ENCODE peak calls at places on chromosomes 7 and 10, in seven cellular contexts. One of them, this sample, is unnamed.

GRCh38 chr10:16770646-16771045 is 46.6 kb downstream of the RSU1 start:
- DNase-seq in cardiac muscle cell: no peak
- DNase-seq in heart left ventricle: no peak
- DNase-seq in colonic mucosa: no peak
- DNase-seq in tibial artery: no peak
- DNase-seq in AG04449: no peak
- DNase-seq in HCT116: no peak
- DNase-seq in this sample: no peak

GRCh38 chr10:133140417-133141143 is 19.4 kb upstream of the KNDC1 start:
- DNase-seq in cardiac muscle cell: no peak
- DNase-seq in heart left ventricle: peak
- DNase-seq in colonic mucosa: no peak
- DNase-seq in tibial artery: peak
- DNase-seq in AG04449: no peak
- DNase-seq in HCT116: no peak
- DNase-seq in this sample: no peak

GRCh38 chr7:73683056-73683915 is at the start of the genes BUD23 and DNAJC30:
- DNase-seq in cardiac muscle cell: peak
- DNase-seq in heart left ventricle: peak
- DNase-seq in colonic mucosa: peak
- DNase-seq in tibial artery: peak
- DNase-seq in AG04449: peak
- DNase-seq in HCT116: peak
- DNase-seq in this sample: peak

GRCh38 chr10:52967806-52968795 is 195.5 kb upstream of the MBL2 start:
- DNase-seq in cardiac muscle cell: no peak
- DNase-seq in heart left ventricle: no peak
- DNase-seq in colonic mucosa: no peak
- DNase-seq in tibial artery: no peak
- DNase-seq in AG04449: no peak
- DNase-seq in HCT116: no peak
- DNase-seq in this sample: no peak

GRCh38 chr7:44382459-44383300 is 57.3 kb upstream of the CAMK2B start:
- DNase-seq in cardiac muscle cell: peak
- DNase-seq in heart left ventricle: no peak
- DNase-seq in colonic mucosa: peak
- DNase-seq in tibial artery: peak
- DNase-seq in AG04449: no peak
- DNase-seq in HCT116: no peak
- DNase-seq in this sample: no peak

GRCh38 chr10:59362991-59363390 is 642 bp upstream of the FAM13C start:
- DNase-seq in cardiac muscle cell: peak
- DNase-seq in heart left ventricle: peak
- DNase-seq in colonic mucosa: peak
- DNase-seq in tibial artery: peak
- DNase-seq in AG04449: no peak
- DNase-seq in HCT116: no peak
- DNase-seq in this sample: peak

GRCh38 chr10:13820591-13821377 is 234.0 kb downstream of the PRPF18 start:
- DNase-seq in cardiac muscle cell: no peak
- DNase-seq in heart left ventricle: peak
- DNase-seq in colonic mucosa: no peak
- DNase-seq in tibial artery: no peak
- DNase-seq in AG04449: no peak
- DNase-seq in HCT116: no peak
- DNase-seq in this sample: no peak

GRCh38 chr7:45642044-45642443 is 67.9 kb downstream of the ADCY1 start:
- DNase-seq in cardiac muscle cell: no peak
- DNase-seq in heart left ventricle: no peak
- DNase-seq in colonic mucosa: no peak
- DNase-seq in tibial artery: no peak
- DNase-seq in AG04449: no peak
- DNase-seq in HCT116: no peak
- DNase-seq in this sample: no peak

GRCh38 chr10:60390224-60390626 is 550 bp upstream of the ANK3 start:
- DNase-seq in cardiac muscle cell: no peak
- DNase-seq in heart left ventricle: no peak
- DNase-seq in colonic mucosa: no peak
- DNase-seq in tibial artery: no peak
- DNase-seq in AG04449: no peak
- DNase-seq in HCT116: no peak
- DNase-seq in this sample: no peak

GRCh38 chr7:151115121-151115835 is 29.0 kb downstream of the AGAP3 start:
- DNase-seq in cardiac muscle cell: peak
- DNase-seq in heart left ventricle: no peak
- DNase-seq in colonic mucosa: no peak
- DNase-seq in tibial artery: no peak
- DNase-seq in AG04449: no peak
- DNase-seq in HCT116: no peak
- DNase-seq in this sample: peak

GRCh38 chr10:5776150-5776880 is 36.9 kb downstream of the GDI2 start:
- DNase-seq in cardiac muscle cell: peak
- DNase-seq in heart left ventricle: no peak
- DNase-seq in colonic mucosa: no peak
- DNase-seq in tibial artery: no peak
- DNase-seq in AG04449: no peak
- DNase-seq in HCT116: no peak
- DNase-seq in this sample: no peak
- TF ChIP-seq CTCF in cardiac muscle cell: peak
- TF ChIP-seq CTCF in heart left ventricle: no peak
- TF ChIP-seq CTCF in colonic mucosa: no peak
- TF ChIP-seq CTCF in tibial artery: no peak
- TF ChIP-seq CTCF in AG04449: no peak
- TF ChIP-seq CTCF in HCT116: peak
- TF ChIP-seq CTCF in this sample: no peak

GRCh38 chr10:100829103-100829870 is 83.5 kb upstream of the SLF2 start:
- DNase-seq in cardiac muscle cell: no peak
- DNase-seq in heart left ventricle: no peak
- DNase-seq in colonic mucosa: no peak
- DNase-seq in tibial artery: no peak
- DNase-seq in AG04449: no peak
- DNase-seq in HCT116: no peak
- DNase-seq in this sample: no peak
- TF ChIP-seq CTCF in cardiac muscle cell: no peak
- TF ChIP-seq CTCF in heart left ventricle: no peak
- TF ChIP-seq CTCF in colonic mucosa: no peak
- TF ChIP-seq CTCF in tibial artery: no peak
- TF ChIP-seq CTCF in AG04449: no peak
- TF ChIP-seq CTCF in HCT116: no peak
- TF ChIP-seq CTCF in this sample: no peak

GRCh38 chr10:75401569-75402485 is at the start of gene ZNF503:
- DNase-seq in cardiac muscle cell: peak
- DNase-seq in heart left ventricle: peak
- DNase-seq in colonic mucosa: peak
- DNase-seq in tibial artery: peak
- DNase-seq in AG04449: peak
- DNase-seq in HCT116: peak
- DNase-seq in this sample: peak
- TF ChIP-seq CTCF in cardiac muscle cell: peak
- TF ChIP-seq CTCF in heart left ventricle: no peak
- TF ChIP-seq CTCF in colonic mucosa: no peak
- TF ChIP-seq CTCF in tibial artery: peak
- TF ChIP-seq CTCF in AG04449: peak
- TF ChIP-seq CTCF in HCT116: no peak
- TF ChIP-seq CTCF in this sample: peak

GRCh38 chr10:92592761-92593552 is at the start of gene KIF11:
- DNase-seq in cardiac muscle cell: peak
- DNase-seq in heart left ventricle: peak
- DNase-seq in colonic mucosa: peak
- DNase-seq in tibial artery: peak
- DNase-seq in AG04449: peak
- DNase-seq in HCT116: peak
- DNase-seq in this sample: peak
- TF ChIP-seq CTCF in cardiac muscle cell: peak
- TF ChIP-seq CTCF in heart left ventricle: peak
- TF ChIP-seq CTCF in colonic mucosa: no peak
- TF ChIP-seq CTCF in tibial artery: no peak
- TF ChIP-seq CTCF in AG04449: no peak
- TF ChIP-seq CTCF in HCT116: no peak
- TF ChIP-seq CTCF in this sample: no peak

GRCh38 chr10:72513910-72514309 is 112.0 kb downstream of the MICU1 start:
- DNase-seq in cardiac muscle cell: no peak
- DNase-seq in heart left ventricle: no peak
- DNase-seq in colonic mucosa: no peak
- DNase-seq in tibial artery: no peak
- DNase-seq in AG04449: no peak
- DNase-seq in HCT116: no peak
- DNase-seq in this sample: no peak
- TF ChIP-seq CTCF in cardiac muscle cell: no peak
- TF ChIP-seq CTCF in heart left ventricle: no peak
- TF ChIP-seq CTCF in colonic mucosa: no peak
- TF ChIP-seq CTCF in tibial artery: no peak
- TF ChIP-seq CTCF in AG04449: no peak
- TF ChIP-seq CTCF in HCT116: no peak
- TF ChIP-seq CTCF in this sample: no peak

GRCh38 chr7:78777844-78778243 is 675.6 kb downstream of the MAGI2 start:
- DNase-seq in cardiac muscle cell: no peak
- DNase-seq in heart left ventricle: no peak
- DNase-seq in colonic mucosa: no peak
- DNase-seq in tibial artery: no peak
- DNase-seq in AG04449: no peak
- DNase-seq in HCT116: no peak
- DNase-seq in this sample: peak

GRCh38 chr7:78783179-78783962 is 670.1 kb downstream of the MAGI2 start:
- DNase-seq in cardiac muscle cell: no peak
- DNase-seq in heart left ventricle: no peak
- DNase-seq in colonic mucosa: no peak
- DNase-seq in tibial artery: no peak
- DNase-seq in AG04449: no peak
- DNase-seq in HCT116: no peak
- DNase-seq in this sample: no peak

GRCh38 chr7:78780560-78780959 is 672.9 kb downstream of the MAGI2 start:
- DNase-seq in cardiac muscle cell: no peak
- DNase-seq in heart left ventricle: no peak
- DNase-seq in colonic mucosa: no peak
- DNase-seq in tibial artery: no peak
- DNase-seq in AG04449: no peak
- DNase-seq in HCT116: no peak
- DNase-seq in this sample: no peak

GRCh38 chr7:78779788-78780187 is 673.7 kb downstream of the MAGI2 start:
- DNase-seq in cardiac muscle cell: no peak
- DNase-seq in heart left ventricle: no peak
- DNase-seq in colonic mucosa: no peak
- DNase-seq in tibial artery: no peak
- DNase-seq in AG04449: no peak
- DNase-seq in HCT116: no peak
- DNase-seq in this sample: no peak
- TF ChIP-seq CTCF in cardiac muscle cell: no peak
- TF ChIP-seq CTCF in heart left ventricle: no peak
- TF ChIP-seq CTCF in colonic mucosa: no peak
- TF ChIP-seq CTCF in tibial artery: no peak
- TF ChIP-seq CTCF in AG04449: no peak
- TF ChIP-seq CTCF in HCT116: peak
- TF ChIP-seq CTCF in this sample: no peak